ENCODE peak calls at places on chromosomes 12 and 14, in seven cellular contexts. D is coronary artery, T is fibroblast of the aortic adventitia, L is heart right ventricle, X is retinal pigment epithelial cell, M is stomach, W is right lobe of liver. E is an unnamed sample.
A peak's percentile ranks its signal among the peaks of the same experiment; 100 is the strongest.

GRCh38 chr12:75322464-75322863 is 7.7 kb downstream of the CAPS2 start:
- DNase-seq in L (no peak), D (no peak), T (peak; percentile 49), W (no peak), X (no peak), M (no peak), E (no peak)

GRCh38 chr12:19032826-19033225 is 96.7 kb upstream of the PLEKHA5 start:
- DNase-seq in X (no peak), M (no peak), T (no peak), D (no peak), W (no peak), L (no peak), E (no peak)

GRCh38 chr14:25042362-25043299 is 7.3 kb downstream of the STXBP6 start:
- DNase-seq in M (no peak), W (peak; percentile 52), X (no peak), L (no peak), T (peak; percentile 73), D (no peak), E (peak; percentile 62)

GRCh38 chr14:70239802-70240201 is 51.1 kb upstream of the SLC8A3 start:
- DNase-seq in T (no peak), L (no peak), D (no peak), W (no peak), M (no peak), X (no peak), E (no peak)

GRCh38 chr12:12194206-12194605 is 72.6 kb downstream of the LRP6 start:
- DNase-seq in D (no peak), L (no peak), T (no peak), W (no peak), X (no peak), M (no peak), E (no peak)

GRCh38 chr12:121799175-121799841 is 4.5 kb upstream of the SETD1B start:
- DNase-seq in W (peak; percentile 78), T (peak; percentile 83), D (no peak), X (no peak), L (peak; percentile 67), M (peak; percentile 61), E (peak; percentile 84)

GRCh38 chr12:115730975-115731541 is 546.4 kb downstream of the MED13L start:
- DNase-seq in M (no peak), D (no peak), X (no peak), L (no peak), W (no peak), T (no peak), E (no peak)

GRCh38 chr12:94208433-94208921 is 60.1 kb downstream of the PLXNC1 start:
- DNase-seq in D (no peak), T (no peak), L (no peak), M (no peak), W (no peak), X (no peak), E (no peak)

GRCh38 chr12:84551373-84551772 is 361.2 kb downstream of the SLC6A15 start:
- DNase-seq in D (no peak), T (no peak), M (no peak), W (no peak), L (no peak), X (no peak), E (no peak)

GRCh38 chr12:4653257-4653656 is 4.3 kb downstream of the NDUFA9 start:
- DNase-seq in L (no peak), D (no peak), M (no peak), X (no peak), T (no peak), W (no peak), E (no peak)

GRCh38 chr14:54854181-54854580 is 48.4 kb downstream of the GCH1 start:
- DNase-seq in X (no peak), D (no peak), T (no peak), M (no peak), W (no peak), L (no peak), E (no peak)

GRCh38 chr12:67876305-67876915 is 112.8 kb upstream of the IFNG-AS1 start:
- DNase-seq in L (no peak), T (no peak), X (no peak), D (no peak), W (no peak), M (no peak), E (no peak)

GRCh38 chr14:50040401-50040775 is 76.0 kb downstream of the VCPKMT start:
- DNase-seq in T (peak; percentile 60), W (no peak), M (peak; percentile 29), L (no peak), D (no peak), X (peak; percentile 90), E (no peak)

GRCh38 chr14:36604757-36605505 is 22.5 kb upstream of the NKX2-8 start:
- DNase-seq in T (peak; percentile 79), X (peak; percentile 12), D (no peak), L (no peak), W (no peak), M (peak; percentile 53), E (peak; percentile 60)

GRCh38 chr14:95197498-95198010 is 40.2 kb upstream of the DICER1 start:
- DNase-seq in M (peak; percentile 60), L (no peak), W (no peak), D (peak; percentile 31), X (no peak), T (no peak), E (no peak)

GRCh38 chr12:117388865-117389508 is 27.6 kb upstream of the NOS1 start:
- DNase-seq in D (no peak), T (no peak), M (no peak), L (no peak), X (no peak), W (no peak), E (no peak)

GRCh38 chr12:18461738-18462137 is 200.4 kb downstream of the PIK3C2G start:
- DNase-seq in M (no peak), T (peak; percentile 39), X (no peak), L (no peak), W (no peak), D (no peak), E (no peak)

GRCh38 chr12:12376636-12377448 is 20.0 kb downstream of the BORCS5 start:
- DNase-seq in T (peak; percentile 89), L (no peak), D (no peak), X (no peak), W (no peak), M (no peak), E (no peak)

GRCh38 chr14:69260979-69261605 is 1.1 kb downstream of the GALNT16 start:
- DNase-seq in L (peak; percentile 67), M (peak; percentile 37), D (no peak), T (no peak), W (peak; percentile 59), X (no peak), E (peak; percentile 29)

DNA sequence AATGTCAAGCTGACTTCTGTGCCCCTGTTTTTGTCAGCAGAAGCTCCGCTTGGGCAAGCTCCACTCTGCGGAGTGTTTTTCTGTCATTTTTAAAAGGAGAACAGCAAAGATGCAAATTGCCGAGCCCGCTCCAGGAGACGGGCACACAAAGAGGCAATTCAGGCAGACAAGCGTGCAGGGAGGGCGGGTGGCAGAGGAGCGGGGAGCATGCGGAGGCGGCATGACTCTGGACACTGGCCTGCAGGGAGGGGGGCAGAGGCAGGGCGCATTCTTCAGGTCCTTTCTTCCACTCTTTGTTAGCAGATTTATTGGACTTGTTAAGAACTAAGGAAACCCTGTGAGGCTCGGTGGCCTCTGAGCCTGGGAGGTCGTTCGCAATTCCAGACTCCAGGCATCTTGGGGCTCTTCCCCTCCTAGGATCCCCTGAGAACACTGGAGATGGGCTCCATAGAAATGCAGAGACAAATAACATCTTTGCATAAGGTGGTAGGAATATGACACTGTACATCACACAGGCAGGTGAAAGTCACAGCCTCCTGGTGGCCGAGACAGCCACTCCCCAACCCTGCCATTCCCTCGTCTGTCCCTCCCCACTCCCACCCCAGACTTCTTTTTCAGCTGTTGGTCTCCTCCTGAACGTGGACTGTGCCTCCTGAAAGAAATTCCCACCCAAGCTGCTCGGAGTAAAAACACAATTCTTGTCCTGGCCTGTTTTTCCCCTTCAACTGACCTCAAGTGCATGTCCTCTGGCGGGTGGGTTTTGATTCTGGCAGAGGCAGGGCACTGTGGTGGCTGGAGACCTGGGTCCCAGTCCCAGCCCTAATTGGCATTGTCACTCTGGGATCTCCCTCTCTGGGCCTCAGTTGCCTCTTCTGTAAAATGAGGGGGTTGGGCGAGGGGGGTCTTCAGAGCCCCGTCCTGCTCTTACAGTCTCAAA is 187.1 kb upstream of the RMST start:
- DNase-seq in X (no peak), T (no peak), M (no peak), D (no peak), L (no peak), W (no peak), E (no peak)
- H3K4me3 ChIP-seq in X (no peak overlapping the region), T (no peak overlapping the region), M (no peak overlapping the region), D (no peak overlapping the region), L (no peak overlapping the region), W (no peak overlapping the region), E (no peak overlapping the region)

DNA sequence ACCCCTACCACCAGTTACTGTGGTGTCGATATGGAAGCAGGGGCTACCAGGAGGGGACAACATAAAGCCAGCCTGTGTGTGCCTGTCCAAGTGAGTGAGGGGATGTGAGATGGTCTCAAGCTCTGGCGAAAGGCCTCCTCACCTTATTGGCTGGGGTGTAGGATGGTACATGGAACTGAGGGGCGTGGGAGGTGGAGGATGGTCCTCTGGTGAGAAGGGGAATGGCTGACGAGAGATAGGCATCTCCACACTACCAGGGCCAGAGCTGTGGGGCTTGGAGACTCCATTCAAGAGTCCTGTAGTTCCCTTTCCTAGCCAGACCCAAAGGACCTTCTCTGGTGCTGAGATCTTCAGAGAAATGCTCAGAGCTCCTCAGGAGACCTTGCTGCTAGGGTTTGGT is 32.5 kb upstream of the COL2A1 start:
- DNase-seq in M (no peak), D (no peak), W (no peak), X (no peak), T (no peak), L (no peak), E (no peak)
- H3K4me3 ChIP-seq in M (no peak overlapping the region), D (no peak overlapping the region), W (no peak overlapping the region), X (no peak overlapping the region), T (no peak overlapping the region), L (no peak overlapping the region), E (no peak overlapping the region)

DNA sequence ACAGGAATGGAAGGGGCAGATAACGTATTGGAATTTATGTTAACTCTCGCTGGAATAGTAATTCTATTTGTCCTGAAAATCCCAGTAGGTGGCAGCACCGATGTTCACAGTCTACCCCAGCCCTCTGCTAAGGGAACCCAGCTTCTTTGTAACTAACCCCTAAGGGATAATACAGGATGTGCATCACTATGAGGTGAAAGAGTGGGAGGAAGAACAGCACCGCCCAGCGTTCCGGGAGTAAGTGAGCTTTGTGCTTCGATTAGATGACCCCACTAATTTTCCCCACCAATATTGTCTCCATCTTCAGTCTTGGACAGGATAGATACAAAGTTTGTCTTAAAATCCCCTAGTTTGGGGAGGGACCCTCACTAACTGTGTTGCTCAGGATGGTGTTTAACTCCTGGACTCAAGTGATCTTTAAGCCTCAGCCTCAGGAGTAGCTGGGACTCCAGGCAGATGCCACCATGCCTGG is 2.7 kb downstream of the SLC2A3 start:
- DNase-seq in W (peak; percentile 67), X (peak; percentile 79), D (peak; percentile 81), T (peak; percentile 96), M (peak; percentile 57), L (peak; percentile 57), E (peak; percentile 59)
- H3K4me3 ChIP-seq in W (peak overlapping the region; percentile 44), X (peak overlapping the region; percentile 67), D (peak overlapping the region; percentile 71), T (peak overlapping the region; percentile 93), M (no peak overlapping the region), L (peak overlapping the region; percentile 47), E (peak overlapping the region; percentile 46)

DNA sequence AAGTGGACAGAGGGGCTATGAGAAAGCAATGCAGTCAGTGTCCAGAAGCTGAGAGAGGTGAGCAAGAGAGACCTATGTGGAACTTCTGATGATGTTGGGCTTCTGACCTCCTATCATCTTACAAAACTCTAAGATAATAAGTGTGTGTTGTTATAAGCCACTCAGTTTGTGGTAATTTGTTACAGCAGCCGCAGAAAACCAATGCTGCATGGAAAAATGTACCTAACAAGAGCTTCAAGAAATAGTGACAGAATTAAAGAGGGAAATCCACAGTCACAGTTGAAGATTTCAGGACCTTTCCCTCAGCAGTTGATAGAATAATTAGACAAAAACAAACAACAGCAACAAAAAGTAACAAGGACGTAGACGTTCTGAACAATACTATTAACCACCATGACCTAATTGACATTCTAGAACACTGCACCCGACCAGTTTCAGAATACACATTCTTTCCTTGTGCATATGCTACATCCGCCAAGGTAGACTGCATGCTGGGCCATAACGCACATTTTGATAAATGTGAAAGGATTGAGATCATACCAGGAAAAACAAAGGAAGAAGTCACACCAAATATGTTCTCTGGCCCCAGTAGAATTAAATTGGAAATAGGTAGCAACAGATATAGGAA is 1.8 kb upstream of the EVL start:
- DNase-seq in M (no peak), L (no peak), T (no peak), W (no peak), D (no peak), X (no peak), E (no peak)
- H3K4me3 ChIP-seq in M (no peak overlapping the region), L (no peak overlapping the region), T (no peak overlapping the region), W (no peak overlapping the region), D (no peak overlapping the region), X (no peak overlapping the region), E (no peak overlapping the region)